ENCODE peak calls at places on chromosome 9, in nine cellular contexts. U is PC-9, Q is H1, P is cardiac muscle cell, T is left lung, H is Peyer's patch, A is iPS DF 6.9, Y is OCI-LY7, V is astrocyte. S is an unnamed sample.

GRCh38 chr9:26675055-26675454 is 217.5 kb downstream of the CAAP1 start:
- DNase-seq in A (no peak), U (no peak), V (no peak), Y (no peak), H (no peak), P (no peak), Q (no peak), T (no peak), S (no peak)

GRCh38 chr9:126373241-126373640 is 46.6 kb downstream of the MVB12B start:
- DNase-seq in Y (no peak), H (no peak), A (no peak), T (no peak), U (peak; percentile 27), P (no peak), Q (no peak), V (peak; percentile 80), S (no peak)

GRCh38 chr9:18208166-18209059 is 265.5 kb upstream of the ADAMTSL1 start:
- DNase-seq in U (peak; percentile 11), Y (peak; percentile 4), A (peak; percentile 67), Q (peak; percentile 46), H (peak; percentile 59), T (peak; percentile 32), V (peak; percentile 7), P (peak; percentile 71), S (no peak)

GRCh38 chr9:20551835-20552234 is 70.5 kb downstream of the MLLT3 start:
- DNase-seq in Q (no peak), P (no peak), T (no peak), U (no peak), H (no peak), A (no peak), Y (no peak), V (no peak), S (no peak)

GRCh38 chr9:13942695-13943094 is 371.2 kb downstream of the NFIB start:
- DNase-seq in A (no peak), H (no peak), Q (no peak), U (peak; percentile 2), V (peak; percentile 100), Y (no peak), T (no peak), P (no peak), S (no peak)

GRCh38 chr9:89463986-89464901 is 33.7 kb downstream of the SEMA4D start:
- DNase-seq in Y (peak; percentile 34), V (no peak), P (no peak), T (no peak), Q (no peak), U (no peak), A (no peak), H (peak; percentile 38), S (peak; percentile 30)

GRCh38 chr9:38024036-38024681 is 44.9 kb downstream of the SHB start:
- DNase-seq in U (peak; percentile 67), H (no peak), Q (no peak), P (peak; percentile 56), Y (no peak), T (peak; percentile 71), A (no peak), V (peak; percentile 94), S (no peak)

GRCh38 chr9:86893811-86894490 is 53.4 kb downstream of the GAS1 start:
- DNase-seq in A (peak; percentile 13), Q (no peak), T (no peak), V (no peak), Y (no peak), U (no peak), H (no peak), P (no peak), S (no peak)

GRCh38 chr9:13186774-13187173 is 92.7 kb downstream of the MPDZ start:
- DNase-seq in H (no peak), Q (no peak), T (no peak), U (no peak), P (no peak), A (no peak), Y (no peak), V (no peak), S (no peak)

GRCh38 chr9:99134893-99135341 is 30.0 kb downstream of the TGFBR1 start:
- DNase-seq in Q (no peak), T (no peak), Y (no peak), A (no peak), V (peak; percentile 84), U (no peak), P (no peak), H (no peak), S (no peak)

GRCh38 chr9:122213589-122214413 is 15.0 kb downstream of the LHX6 start:
- DNase-seq in P (peak; percentile 87), Q (peak; percentile 87), H (peak; percentile 75), V (no peak), T (no peak), U (peak; percentile 53), A (no peak), Y (peak; percentile 72), S (no peak)

GRCh38 chr9:133959171-133959570 is 33.0 kb downstream of the VAV2 start:
- DNase-seq in H (no peak), P (no peak), Y (peak; percentile 43), V (no peak), U (no peak), T (no peak), Q (no peak), A (no peak), S (no peak)
- H3K4me1 ChIP-seq in H (no peaks in the 10 kb centered on the region), P (peaks cover 25% of the 10 kb centered on the region), Y (peaks cover 79% of the 10 kb centered on the region), V (peaks cover 25% of the 10 kb centered on the region), U (no peaks in the 10 kb centered on the region), T (peaks cover 61% of the 10 kb centered on the region), Q (peaks cover 54% of the 10 kb centered on the region), A (peaks cover 9% of the 10 kb centered on the region), S (no peaks in the 10 kb centered on the region)

GRCh38 chr9:104075801-104076753 is 18.0 kb upstream of the SMC2 start:
- DNase-seq in V (peak; percentile 65), A (no peak), H (no peak), Y (no peak), P (no peak), U (peak; percentile 0), T (no peak), Q (no peak), S (no peak)
- H3K4me3 ChIP-seq in V (no peak overlapping the region), A (no peak overlapping the region), H (no peak overlapping the region), Y (no peak overlapping the region), P (no peak overlapping the region), U (no peak overlapping the region), T (no peak overlapping the region), Q (no peak overlapping the region), S (no peak overlapping the region)

GRCh38 chr9:120438111-120438510 is 141.9 kb downstream of the CDK5RAP2 start:
- DNase-seq in T (no peak), V (peak; percentile 31), Y (no peak), P (no peak), Q (no peak), A (no peak), H (no peak), U (no peak), S (no peak)
- H3K36me3 ChIP-seq in T (peaks cover 32% of the 10 kb centered on the region), V (peaks cover 14% of the 10 kb centered on the region), Y (peaks cover 94% of the 10 kb centered on the region), P (peaks cover 9% of the 10 kb centered on the region), Q (peaks cover 49% of the 10 kb centered on the region), A (peaks cover 9% of the 10 kb centered on the region), H (no peaks in the 10 kb centered on the region), U (peaks cover 7% of the 10 kb centered on the region), S (peaks cover 2% of the 10 kb centered on the region)

GRCh38 chr9:111451570-111451969 is 32.6 kb downstream of the ECPAS start:
- DNase-seq in P (no peak), U (no peak), Y (no peak), T (no peak), Q (no peak), H (no peak), A (no peak), V (no peak), S (no peak)
- H3K4me1 ChIP-seq in P (peaks cover 16% of the 10 kb centered on the region), U (no peaks in the 10 kb centered on the region), Y (peaks cover 3% of the 10 kb centered on the region), T (peaks cover 14% of the 10 kb centered on the region), Q (peaks cover 2% of the 10 kb centered on the region), H (no peaks in the 10 kb centered on the region), A (peaks cover 2% of the 10 kb centered on the region), V (no peaks in the 10 kb centered on the region), S (no peaks in the 10 kb centered on the region)

GRCh38 chr9:36142510-36143161 is 6.1 kb downstream of the GLIPR2 start:
- DNase-seq in V (no peak), T (no peak), A (no peak), P (no peak), Y (no peak), Q (no peak), H (no peak), U (no peak), S (no peak)
- H3K4me3 ChIP-seq in V (no peak overlapping the region), T (no peak overlapping the region), A (no peak overlapping the region), P (no peak overlapping the region), Y (no peak overlapping the region), Q (no peak overlapping the region), H (peak overlapping the region; percentile 38), U (no peak overlapping the region), S (no peak overlapping the region)

GRCh38 chr9:108903437-108904103 is 30.4 kb downstream of the ELP1 start:
- DNase-seq in Y (no peak), T (no peak), V (peak; percentile 28), Q (no peak), U (no peak), H (no peak), A (no peak), P (no peak), S (no peak)

GRCh38 chr9:108904161-108904560 is 29.8 kb downstream of the ELP1 start:
- DNase-seq in U (no peak), P (no peak), H (no peak), T (no peak), V (no peak), Y (no peak), A (no peak), Q (no peak), S (no peak)
- H3K36me3 ChIP-seq in U (peaks cover 26% of the 10 kb centered on the region), P (peaks cover 75% of the 10 kb centered on the region), H (no peaks in the 10 kb centered on the region), T (peaks cover 95% of the 10 kb centered on the region), V (peaks cover 30% of the 10 kb centered on the region), Y (peaks cover 95% of the 10 kb centered on the region), A (peaks cover 12% of the 10 kb centered on the region), Q (peaks cover 70% of the 10 kb centered on the region), S (peaks cover 8% of the 10 kb centered on the region)

GRCh38 chr9:136995772-136996308 is 528 bp downstream of the CLIC3 start:
- DNase-seq in P (no peak), H (no peak), U (peak; percentile 45), T (peak; percentile 83), Q (no peak), Y (no peak), A (no peak), V (peak; percentile 36), S (peak; percentile 79)

GRCh38 chr9:136995370-136995769 is 998 bp downstream of the CLIC3 start:
- DNase-seq in A (no peak), H (no peak), Q (no peak), Y (no peak), P (no peak), T (no peak), U (no peak), V (no peak), S (no peak)

GRCh38 chr9:136996361-136997281 is at the start of gene CLIC3:
- DNase-seq in H (peak; percentile 74), V (no peak), Y (peak; percentile 37), P (no peak), A (no peak), Q (no peak), U (peak; percentile 95), T (peak; percentile 78), S (peak; percentile 66)

GRCh38 chr9:136997355-136997754 is 987 bp upstream of the CLIC3 start:
- DNase-seq in T (no peak), H (no peak), V (no peak), Y (no peak), A (no peak), U (no peak), Q (no peak), P (no peak), S (no peak)

GRCh38 chr9:136997830-136998234 is 1.5 kb upstream of the CLIC3 start:
- DNase-seq in T (no peak), A (no peak), Q (no peak), P (no peak), Y (no peak), H (no peak), U (no peak), V (no peak), S (no peak)
- H3K4me1 ChIP-seq in T (peaks cover 87% of the 10 kb centered on the region), A (peaks cover 17% of the 10 kb centered on the region), Q (peaks cover 20% of the 10 kb centered on the region), P (peaks cover 3% of the 10 kb centered on the region), Y (peaks cover 56% of the 10 kb centered on the region), H (peaks cover 3% of the 10 kb centered on the region), U (peaks cover 35% of the 10 kb centered on the region), V (peaks cover 42% of the 10 kb centered on the region), S (no peaks in the 10 kb centered on the region)

GRCh38 chr9:91677354-91677753 is 253.7 kb upstream of the NFIL3 start:
- DNase-seq in A (no peak), H (no peak), U (no peak), P (no peak), T (no peak), Q (no peak), V (no peak), Y (no peak), S (no peak)
- H3K4me3 ChIP-seq in A (no peak overlapping the region), H (no peak overlapping the region), U (no peak overlapping the region), P (no peak overlapping the region), T (no peak overlapping the region), Q (no peak overlapping the region), V (no peak overlapping the region), Y (no peak overlapping the region), S (no peak overlapping the region)

S was measured in aorta.